ENCODE peak calls at places on chromosomes 13 and 19, in six cellular contexts. P is astrocyte of the spinal cord, M is aorta, W is brain pericyte, B is RWPE1, T is cardiac fibroblast. J is an unnamed sample.
A peak's percentile ranks its signal among the peaks of the same experiment; 100 is the strongest.

GRCh38 chr13:101152184-101152583 is 264.1 kb downstream of the NALCN start:
- DNase-seq in P (no peak), M (no peak), W (no peak), B (no peak), T (no peak), J (peak; percentile 5)

GRCh38 chr13:86446311-86446710 is 647.1 kb upstream of the SLITRK6 start:
- DNase-seq in P (peak; percentile 95), M (no peak), W (peak; percentile 62), B (no peak), T (no peak), J (peak; percentile 60)

GRCh38 chr19:50843205-50843604 is 9.8 kb upstream of the KLK15 start:
- DNase-seq in P (no peak), M (no peak), W (no peak), B (no peak), T (no peak), J (no peak)

GRCh38 chr13:105817011-105817410 is 718.5 kb downstream of the EFNB2 start:
- DNase-seq in P (no peak), M (no peak), W (no peak), B (peak; percentile 28), T (no peak), J (no peak)

GRCh38 chr13:87426737-87427136 is 244.4 kb upstream of the SLITRK5 start:
- DNase-seq in P (no peak), M (no peak), W (no peak), B (no peak), T (no peak), J (no peak)

GRCh38 chr19:54162241-54162805 is 2.8 kb upstream of the LENG1 start:
- DNase-seq in P (peak; percentile 73), M (peak; percentile 91), W (no peak), B (peak; percentile 93), T (peak; percentile 76), J (peak; percentile 72)

GRCh38 chr13:98143601-98144500 is 957 bp downstream of the FARP1 start:
- DNase-seq in P (peak; percentile 53), M (peak; percentile 78), W (no peak), B (peak; percentile 21), T (peak; percentile 53), J (peak; percentile 66)

GRCh38 chr13:98032168-98032567 is 78.7 kb downstream of the IPO5 start:
- DNase-seq in P (no peak), M (no peak), W (no peak), B (no peak), T (no peak), J (no peak)

GRCh38 chr13:48155850-48156249 is 60.9 kb upstream of the MED4 start:
- DNase-seq in P (peak; percentile 65), M (no peak), W (no peak), B (peak; percentile 79), T (peak; percentile 82), J (peak; percentile 82)

GRCh38 chr13:107348471-107348870 is 780.5 kb upstream of the ARGLU1 start:
- DNase-seq in P (no peak), M (no peak), W (no peak), B (no peak), T (no peak), J (peak; percentile 59)

GRCh38 chr13:41025518-41025917 is 6.4 kb upstream of the ELF1 start:
- DNase-seq in P (no peak), M (no peak), W (no peak), B (no peak), T (no peak), J (no peak)

GRCh38 chr19:19628499-19629134 is 597 bp upstream of the LPAR2 start:
- DNase-seq in P (peak; percentile 42), M (no peak), W (no peak), B (peak; percentile 95), T (no peak), J (peak; percentile 90)

GRCh38 chr19:39038098-39038497 is 5.7 kb upstream of the FBXO27 start:
- DNase-seq in P (peak; percentile 19), M (no peak), W (no peak), B (peak; percentile 60), T (peak; percentile 54), J (peak; percentile 63)

GRCh38 chr19:35509861-35510625 is 3.4 kb downstream of the DMKN start:
- DNase-seq in P (peak; percentile 5), M (peak; percentile 94), W (no peak), B (peak; percentile 93), T (peak; percentile 44), J (peak; percentile 16)

GRCh38 chr19:35751839-35752745 is 3.7 kb downstream of the LIN37 start:
- DNase-seq in P (no peak), M (no peak), W (no peak), B (no peak), T (no peak), J (no peak)

GRCh38 chr19:13834308-13834790 is 39.1 kb downstream of the ZSWIM4 start:
- DNase-seq in P (peak; percentile 51), M (peak; percentile 77), W (no peak), B (peak; percentile 73), T (peak; percentile 76), J (peak; percentile 76)

GRCh38 chr19:19403373-19403901 is 2.0 kb upstream of the GATAD2A start:
- DNase-seq in P (peak; percentile 22), M (no peak), W (no peak), B (peak; percentile 47), T (peak; percentile 65), J (peak; percentile 30)

GRCh38 chr13:49098771-49099512 is 121.2 kb upstream of the MLNR start:
- DNase-seq in P (peak; percentile 23), M (no peak), W (no peak), B (no peak), T (peak; percentile 37), J (no peak)

GRCh38 chr19:19745496-19746285 is 12.8 kb upstream of the ZNF14 start:
- DNase-seq in P (no peak), M (peak; percentile 70), W (no peak), B (no peak), T (no peak), J (no peak)

GRCh38 chr13:50596103-50596502 is 247.4 kb downstream of the DLEU7 start:
- DNase-seq in P (no peak), M (no peak), W (no peak), B (no peak), T (no peak), J (no peak)

GRCh38 chr13:33381906-33382305 is 96.4 kb upstream of the STARD13 start:
- DNase-seq in P (no peak), M (no peak), W (no peak), B (no peak), T (no peak), J (peak; percentile 17)

GRCh38 chr13:24630121-24630520 is 50.1 kb upstream of the ATP12A start:
- DNase-seq in P (no peak), M (no peak), W (no peak), B (no peak), T (no peak), J (no peak)